ENCODE peak calls at places on chromosomes 2 and 18, in four cellular contexts. I is stimulated activated effector memory CD8-positive, alpha-beta T cell treated with anti-CD3 and anti-CD28 coated beads, Interleukin-12 subunit alpha, Interleukin-12 subunit beta, amount 100 ng/mL, for 72 hours; Q is NCI-H2081; P is mesenteric fat pad. L is an unnamed sample.

GRCh38 chr18:63451774-63452173 is 25.0 kb upstream of the SERPINB5 start:
- DNase-seq in I (no peak), Q (no peak), P (no peak), L (no peak)

GRCh38 chr2:28736034-28736433 is 15.6 kb upstream of the PPP1CB start:
- DNase-seq in I (no peak), Q (no peak), P (no peak), L (peak)

GRCh38 chr2:5725794-5726463 is 33.7 kb downstream of the SOX11 start:
- DNase-seq in I (no peak), Q (no peak), P (no peak), L (no peak)

GRCh38 chr2:43576983-43577892 is 18.6 kb downstream of the THADA start:
- DNase-seq in I (no peak), Q (peak), P (no peak), L (no peak)

GRCh38 chr2:113796592-113797180 is 40.2 kb upstream of the SLC35F5 start:
- DNase-seq in I (no peak), Q (no peak), P (no peak), L (no peak)

GRCh38 chr2:224847961-224848850 is 132.0 kb upstream of the CCDC195 start:
- DNase-seq in I (no peak), Q (peak), P (no peak), L (peak)

GRCh38 chr18:44592639-44593038 is 88.0 kb upstream of the SETBP1 start:
- DNase-seq in I (no peak), Q (no peak), P (no peak), L (no peak)

GRCh38 chr2:31333527-31334183 is 80.9 kb downstream of the XDH start:
- DNase-seq in I (peak), Q (peak), P (no peak), L (peak)

GRCh38 chr2:67388680-67389079 is 8.5 kb upstream of the ETAA1 start:
- DNase-seq in I (no peak), Q (no peak), P (no peak), L (no peak)

GRCh38 chr2:28271231-28271913 is 121.3 kb upstream of the FOSL2 start:
- DNase-seq in I (no peak), Q (no peak), P (no peak), L (no peak)

GRCh38 chr2:157559061-157559460 is 69.6 kb downstream of the ACVR1C start:
- DNase-seq in I (no peak), Q (no peak), P (no peak), L (no peak)

GRCh38 chr2:209579236-209579749 is 155.4 kb downstream of the MAP2 start:
- DNase-seq in I (no peak), Q (peak), P (no peak), L (peak)

GRCh38 chr2:71277159-71277498 is 50.2 kb upstream of the PAIP2B start:
- DNase-seq in I (no peak), Q (no peak), P (no peak), L (no peak)

GRCh38 chr2:105744909-105745853 is at the start of gene NCK2:
- DNase-seq in I (no peak), Q (no peak), P (no peak), L (no peak)

GRCh38 chr2:217436386-217436785 is 566.4 kb downstream of the TNS1 start:
- DNase-seq in I (no peak), Q (no peak), P (no peak), L (no peak)